ENCODE peak calls at places on chromosomes 13 and 19, in eight cellular contexts. F is CD4-positive, alpha-beta T cell; E is tibial artery; Z is BJ; T is cardiac muscle cell; D is WERI-Rb-1; C is dorsolateral prefrontal cortex; O is HL-60. S is an unnamed sample.

GRCh38 chr13:102970542-102970941 is 95.7 kb downstream of the SLC10A2 start:
- DNase-seq in C (no peak), D (no peak), T (no peak), F (no peak), Z (no peak), O (no peak), E (no peak), S (no peak)

GRCh38 chr19:12077375-12077774 is 12.8 kb downstream of the ZNF844 start:
- DNase-seq in D (no peak), Z (no peak), F (no peak), O (no peak), T (no peak), E (no peak), C (no peak), S (no peak)

GRCh38 chr19:5515737-5516136 is 52.0 kb downstream of the TINCR start:
- DNase-seq in F (no peak), Z (no peak), D (peak), O (no peak), E (no peak), T (no peak), C (no peak), S (no peak)

GRCh38 chr13:110242615-110243014 is 64.3 kb downstream of the COL4A1 start:
- DNase-seq in C (no peak), E (no peak), O (no peak), Z (no peak), F (no peak), T (peak), D (no peak), S (no peak)

GRCh38 chr19:1064661-1065605 is 2.0 kb upstream of the ARHGAP45 start:
- DNase-seq in Z (no peak), D (no peak), E (peak), O (peak), T (peak), C (no peak), F (peak), S (no peak)

GRCh38 chr13:42798118-42798517 is 16.7 kb downstream of the FAM216B start:
- DNase-seq in C (no peak), D (no peak), Z (no peak), O (no peak), T (no peak), F (no peak), E (no peak), S (no peak)

GRCh38 chr13:29849731-29850212 is 645 bp downstream of the UBL3 start:
- DNase-seq in Z (no peak), E (peak), F (peak), C (peak), T (peak), O (peak), D (peak), S (peak)

GRCh38 chr19:33064117-33064777 is 441 bp downstream of the RHPN2 start:
- DNase-seq in T (peak), D (peak), E (no peak), F (no peak), O (no peak), C (no peak), Z (no peak), S (no peak)

GRCh38 chr13:112729408-112729807 is 39.6 kb downstream of the ATP11A start:
- DNase-seq in Z (no peak), T (peak), F (no peak), C (no peak), D (no peak), E (peak), O (no peak), S (no peak)

GRCh38 chr19:52621376-52621775 is 16.8 kb downstream of the ZNF83 start:
- DNase-seq in Z (no peak), T (no peak), F (no peak), E (no peak), D (no peak), O (no peak), C (no peak), S (no peak)

GRCh38 chr19:49847731-49848696 is 2.9 kb upstream of the PTOV1 start:
- DNase-seq in Z (peak), T (no peak), C (no peak), O (peak), E (no peak), F (no peak), D (no peak), S (no peak)

GRCh38 chr13:113951246-113951999 is 22.5 kb downstream of the C13orf46 start:
- DNase-seq in Z (no peak), D (peak), C (peak), O (peak), E (peak), F (peak), T (peak), S (peak)

GRCh38 chr13:75359266-75359665 is 122.7 kb downstream of the TBC1D4 start:
- DNase-seq in O (no peak), C (no peak), D (no peak), F (no peak), Z (peak), E (no peak), T (no peak), S (no peak)

GRCh38 chr19:13832096-13832495 is 36.9 kb downstream of the ZSWIM4 start:
- DNase-seq in F (no peak), E (no peak), T (no peak), O (no peak), C (no peak), Z (no peak), D (no peak), S (no peak)

GRCh38 chr19:33747273-33747672 is 49.4 kb upstream of the KCTD15 start:
- DNase-seq in D (no peak), E (no peak), O (no peak), C (no peak), Z (no peak), F (no peak), T (no peak), S (no peak)

GRCh38 chr19:52941941-52942370 is 18.7 kb upstream of the ZNF888 start:
- DNase-seq in C (no peak), D (peak), Z (no peak), T (peak), F (peak), E (peak), O (peak), S (no peak)

GRCh38 chr19:15998166-15998565 is 49.4 kb downstream of the OR10H4 start:
- DNase-seq in T (no peak), D (no peak), F (no peak), C (no peak), O (no peak), E (no peak), Z (no peak), S (no peak)

GRCh38 chr13:51066091-51066831 is 44.8 kb downstream of the C13orf42 start:
- DNase-seq in D (no peak), E (no peak), O (no peak), Z (no peak), T (no peak), F (no peak), C (no peak), S (peak)

GRCh38 chr19:15454371-15454800 is 4.6 kb upstream of the WIZ start:
- DNase-seq in C (no peak), O (no peak), Z (no peak), F (no peak), E (no peak), D (no peak), T (no peak), S (no peak)

GRCh38 chr13:21225841-21226581 is 49.6 kb downstream of the MRPL57 start:
- DNase-seq in C (no peak), F (no peak), E (no peak), Z (no peak), T (no peak), O (peak), D (no peak), S (no peak)

GRCh38 chr19:18274776-18275356 is 614 bp upstream of the IQCN start:
- DNase-seq in F (no peak), C (peak), D (peak), O (peak), T (no peak), E (peak), Z (peak), S (peak)
- TF ChIP-seq CTCF in F (no peak), C (no peak), D (no peak), O (no peak), T (no peak), E (no peak), Z (no peak), S (no peak)

DNA sequence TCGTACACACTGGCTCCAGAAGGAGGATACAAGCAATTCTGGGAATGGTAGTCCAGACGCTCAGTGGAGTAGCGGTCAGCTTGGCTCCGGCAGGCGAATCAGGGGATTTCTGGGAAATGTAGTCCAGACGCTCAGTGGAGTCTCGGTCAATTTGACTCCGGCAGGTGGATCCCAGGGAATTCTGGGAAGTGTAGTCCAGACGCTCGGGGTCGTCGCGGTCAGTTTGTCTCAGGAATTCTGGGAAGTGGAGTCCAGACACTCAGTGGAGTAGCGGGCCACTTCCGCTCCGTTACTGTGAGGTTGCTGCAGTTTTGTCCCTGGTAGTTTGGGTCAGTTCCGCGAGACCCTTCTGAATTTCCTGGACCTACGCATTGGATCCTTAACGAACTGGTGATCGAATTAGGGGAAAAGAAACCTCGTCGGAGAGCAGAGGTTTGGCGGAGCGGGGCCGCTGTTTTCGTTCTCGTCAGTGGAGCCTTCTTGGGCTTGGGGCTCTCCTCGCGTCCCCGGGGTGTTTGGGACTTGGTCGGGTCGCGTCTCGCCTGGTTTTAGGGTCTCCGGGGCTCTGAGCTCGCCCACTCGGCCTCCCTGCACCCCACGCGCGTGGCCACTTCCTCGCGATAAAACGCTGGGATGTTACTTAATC is at the start of gene ZNF225:
- DNase-seq in E (peak), C (peak), T (peak), D (peak), O (peak), Z (peak), F (peak), S (peak)
- TF ChIP-seq CTCF in E (no peak), C (no peak), T (no peak), D (no peak), O (no peak), Z (no peak), F (no peak), S (no peak)

GRCh38 chr19:35114656-35115537 is 726 bp upstream of the FXYD3 start:
- DNase-seq in D (peak), E (peak), Z (no peak), T (peak), O (peak), C (peak), F (peak), S (no peak)
- TF ChIP-seq CTCF in D (peak), E (peak), Z (peak), T (peak), O (peak), C (peak), F (peak), S (peak)

DNA sequence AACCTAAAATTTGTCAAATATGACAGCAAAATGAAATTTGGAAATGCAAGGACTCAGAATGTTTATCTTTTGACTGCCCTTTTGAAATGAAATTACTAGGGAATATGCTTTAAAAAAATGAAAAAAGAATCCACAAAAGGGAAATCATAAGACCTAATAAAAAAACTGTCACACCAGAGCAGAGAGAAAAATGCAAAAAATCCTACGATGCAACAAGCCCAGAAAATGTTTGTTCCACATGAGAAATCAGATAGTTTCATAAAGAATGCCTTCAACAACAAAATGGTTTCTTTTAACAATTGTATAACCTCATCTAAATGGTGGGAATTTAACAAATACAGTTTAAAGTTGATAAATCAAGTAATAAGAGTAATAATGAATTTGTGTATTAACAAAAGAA is 8.0 kb downstream of the LPAR6 start:
- DNase-seq in D (no peak), T (no peak), Z (no peak), E (no peak), F (no peak), O (no peak), C (no peak), S (no peak)
- TF ChIP-seq CTCF in D (no peak), T (no peak), Z (no peak), E (no peak), F (no peak), O (no peak), C (no peak), S (no peak)

DNA sequence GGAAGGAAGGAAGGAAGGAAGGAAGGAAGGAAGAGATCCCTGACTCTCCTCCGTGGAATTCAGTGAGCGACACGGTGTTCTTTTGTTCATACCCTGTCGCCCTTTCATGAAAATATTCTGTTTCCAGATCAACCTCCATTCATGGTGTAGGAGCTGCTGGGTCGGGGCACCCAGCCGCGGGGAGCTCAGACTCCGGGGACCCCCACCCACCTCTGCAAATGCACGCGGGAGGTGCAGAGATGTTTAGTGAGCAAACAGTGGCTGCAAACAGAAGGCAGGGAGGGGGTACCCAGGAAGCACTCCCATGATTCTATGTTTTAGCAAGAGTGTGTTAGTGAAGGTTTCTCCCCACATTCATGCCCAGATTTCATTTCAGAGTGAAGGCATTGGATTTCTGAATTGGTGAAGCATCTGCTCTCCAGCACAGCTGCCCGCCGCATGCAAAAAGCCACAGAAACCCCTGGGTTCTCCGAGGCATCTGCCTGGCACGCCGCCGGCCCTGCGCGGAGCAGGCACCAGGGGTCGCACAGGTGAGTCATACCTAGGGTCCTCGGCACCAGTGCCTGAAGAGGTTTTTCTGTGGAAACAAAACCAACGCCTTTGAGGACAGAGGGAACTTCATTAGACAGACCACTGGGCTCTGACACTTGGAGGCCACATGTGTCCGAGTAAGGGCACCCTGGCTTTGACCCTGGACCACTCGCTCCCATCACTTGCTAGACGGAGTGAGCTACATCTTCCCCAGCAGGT is 80.6 kb downstream of the ZNF557 start:
- DNase-seq in E (no peak), O (no peak), Z (no peak), C (no peak), T (no peak), F (no peak), D (no peak), S (no peak)
- TF ChIP-seq CTCF in E (no peak), O (no peak), Z (no peak), C (no peak), T (no peak), F (no peak), D (no peak), S (no peak)

DNA sequence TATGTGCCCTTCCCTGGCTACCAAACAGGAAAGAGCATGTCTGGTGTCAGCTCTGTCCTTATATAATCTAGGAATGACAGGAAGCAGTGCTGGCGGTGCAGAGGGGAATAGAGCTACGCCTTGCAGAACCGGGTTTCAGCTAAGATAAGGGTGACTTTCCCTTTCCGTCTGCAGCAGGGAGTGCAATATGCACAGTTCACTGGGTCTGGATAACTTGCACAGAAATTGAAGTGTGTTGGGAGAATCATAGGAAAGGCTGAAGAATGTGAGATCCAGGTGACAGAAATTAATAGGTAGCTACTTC is 90.0 kb upstream of the TSHZ3 start:
- DNase-seq in D (no peak), T (no peak), F (no peak), O (no peak), E (no peak), C (no peak), Z (no peak), S (no peak)
- TF ChIP-seq CTCF in D (no peak), T (no peak), F (no peak), O (no peak), E (no peak), C (no peak), Z (no peak), S (no peak)

GRCh38 chr19:18278521-18279265 is 2.7 kb downstream of the JUND start:
- DNase-seq in O (peak), T (no peak), Z (no peak), E (no peak), C (no peak), D (peak), F (peak), S (no peak)
- TF ChIP-seq CTCF in O (no peak), T (peak), Z (peak), E (no peak), C (peak), D (peak), F (peak), S (no peak)

GRCh38 chr13:49247722-49248432 is at the start of gene CDADC1:
- DNase-seq in F (peak), T (peak), Z (peak), C (peak), O (peak), E (peak), D (peak), S (peak)
- TF ChIP-seq CTCF in F (no peak), T (no peak), Z (no peak), C (peak), O (no peak), E (no peak), D (no peak), S (no peak)